ENCODE peak calls at places on chromosome 7, in seven cellular contexts. Z is tibial nerve, J is AG04449, N is fibroblast of pulmonary artery, I is astrocyte, L is neural progenitor cell, F is IMR-90. V is an unnamed sample.

GRCh38 chr7:120436487-120437060 is 163.6 kb downstream of the KCND2 start:
- DNase-seq in N (no peak), L (no peak), I (no peak), J (no peak), F (no peak), Z (no peak), V (no peak)

GRCh38 chr7:5692845-5693278 is 88.6 kb downstream of the RNF216 start:
- DNase-seq in J (no peak), N (peak; percentile 81), I (peak; percentile 70), F (peak; percentile 82), L (no peak), Z (no peak), V (peak; percentile 60)

GRCh38 chr7:128835790-128836641 is 5.8 kb downstream of the FLNC start:
- DNase-seq in L (no peak), I (peak; percentile 69), Z (no peak), J (no peak), N (peak; percentile 61), F (peak; percentile 66), V (peak; percentile 65)

GRCh38 chr7:149871576-149871975 is 2.2 kb upstream of the ATP6V0E2 start:
- DNase-seq in L (no peak), J (no peak), Z (no peak), F (no peak), I (no peak), N (no peak), V (no peak)

GRCh38 chr7:96508371-96508770 is 186.5 kb upstream of the SLC25A13 start:
- DNase-seq in F (no peak), L (no peak), Z (no peak), J (no peak), I (no peak), N (peak; percentile 3), V (peak; percentile 48)

GRCh38 chr7:29345590-29345989 is 151.0 kb downstream of the CHN2 start:
- DNase-seq in F (no peak), J (no peak), L (peak; percentile 71), N (peak; percentile 45), Z (no peak), I (no peak), V (peak; percentile 40)

GRCh38 chr7:95611224-95611623 is 14.9 kb upstream of the PDK4 start:
- DNase-seq in N (no peak), Z (no peak), I (no peak), F (no peak), L (no peak), J (no peak), V (no peak)

GRCh38 chr7:20778063-20778721 is 8.5 kb downstream of the SP8 start:
- DNase-seq in N (peak; percentile 35), F (no peak), I (no peak), Z (no peak), J (no peak), L (peak; percentile 94), V (no peak)

GRCh38 chr7:135392701-135393100 is 117.2 kb downstream of the CNOT4 start:
- DNase-seq in I (no peak), N (no peak), J (no peak), F (no peak), Z (no peak), L (no peak), V (no peak)

GRCh38 chr7:1987084-1987535 is 245.6 kb downstream of the MAD1L1 start:
- DNase-seq in L (no peak), F (no peak), N (no peak), J (no peak), I (no peak), Z (no peak), V (no peak)

GRCh38 chr7:93622036-93622714 is 47.7 kb upstream of the CALCR start:
- DNase-seq in L (peak; percentile 57), N (peak; percentile 50), J (no peak), I (peak; percentile 8), F (peak; percentile 8), Z (no peak), V (peak; percentile 24)
- TF ChIP-seq CTCF in L (peak; percentile 57), N (peak; percentile 53), J (peak; percentile 42), I (peak; percentile 36), F (peak; percentile 27), Z (no peak), V (peak; percentile 55)

GRCh38 chr7:47763063-47763974 is 181.4 kb upstream of the TNS3 start:
- DNase-seq in Z (peak; percentile 65), F (peak; percentile 96), N (peak; percentile 53), L (peak; percentile 62), J (no peak), I (peak; percentile 91), V (peak; percentile 84)
- H3K4me3 ChIP-seq in Z (no peak overlapping the region), F (no peak overlapping the region), N (no peak overlapping the region), L (no peak overlapping the region), J (no peak overlapping the region), I (no peak overlapping the region), V (no peak overlapping the region)

GRCh38 chr7:142420554-142421362 is 162.9 kb upstream of the PRSS58 start:
- DNase-seq in L (peak; percentile 41), I (peak; percentile 18), J (no peak), F (peak; percentile 57), Z (no peak), N (peak; percentile 13), V (peak; percentile 16)
- TF ChIP-seq CTCF in L (peak; percentile 33), I (peak; percentile 39), J (peak; percentile 75), F (peak; percentile 76), Z (no peak), N (peak; percentile 33), V (peak; percentile 34)

DNA sequence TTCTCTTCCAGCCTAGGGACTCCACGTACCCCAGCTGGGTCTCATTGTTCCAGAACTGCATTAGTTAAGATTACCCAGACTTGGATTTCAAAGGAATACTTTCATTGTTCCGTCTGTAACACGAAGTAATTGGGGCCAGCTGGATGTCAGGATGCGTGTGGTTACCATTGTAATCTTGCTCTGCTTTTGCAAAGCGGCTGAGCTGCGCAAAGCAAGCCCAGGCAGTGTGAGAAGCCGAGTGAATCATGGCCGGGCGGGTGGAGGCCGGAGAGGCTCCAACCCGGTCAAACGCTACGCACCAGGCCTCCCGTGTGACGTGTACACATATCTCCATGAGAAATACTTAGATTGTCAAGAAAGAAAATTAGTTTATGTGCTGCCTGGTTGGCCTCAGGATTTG is 21.0 kb downstream of the LRRC17 start:
- DNase-seq in I (peak; percentile 96), Z (no peak), F (peak; percentile 97), J (peak; percentile 80), N (peak; percentile 99), L (peak; percentile 94), V (peak; percentile 100)
- H3K4me3 ChIP-seq in I (no peak overlapping the region), Z (no peak overlapping the region), F (no peak overlapping the region), J (no peak overlapping the region), N (no peak overlapping the region), L (peak overlapping the region; percentile 2), V (no peak overlapping the region)

GRCh38 chr7:88358881-88359280 is 52.2 kb upstream of the STEAP4 start:
- DNase-seq in F (no peak), J (no peak), I (no peak), L (no peak), Z (no peak), N (no peak), V (no peak)

GRCh38 chr7:88357794-88358533 is 51.3 kb upstream of the STEAP4 start:
- DNase-seq in N (peak; percentile 16), F (no peak), Z (no peak), L (no peak), I (no peak), J (no peak), V (peak; percentile 9)

GRCh38 chr7:88361357-88361756 is 54.7 kb upstream of the STEAP4 start:
- DNase-seq in L (no peak), Z (no peak), I (no peak), F (no peak), J (no peak), N (no peak), V (no peak)

GRCh38 chr7:88357295-88357694 is 50.6 kb upstream of the STEAP4 start:
- DNase-seq in L (no peak), N (peak; percentile 30), F (no peak), Z (no peak), J (no peak), I (peak; percentile 6), V (peak; percentile 14)

DNA sequence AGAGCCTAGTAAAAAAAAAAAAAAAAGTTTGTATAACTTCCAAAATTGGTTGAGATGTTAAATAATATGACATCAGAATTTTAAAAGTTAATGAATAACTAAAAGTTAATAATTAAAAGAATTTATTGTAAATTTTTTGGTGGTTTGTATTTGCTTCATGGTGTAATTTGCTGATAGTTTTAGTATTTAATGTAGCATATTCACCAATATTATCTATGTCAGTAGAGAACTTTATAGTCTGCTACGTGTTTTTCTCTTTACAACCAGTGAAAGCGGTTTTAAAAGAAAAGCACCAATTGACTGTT is 51.8 kb upstream of the STEAP4 start:
- DNase-seq in F (no peak), N (no peak), I (no peak), L (no peak), J (no peak), Z (no peak), V (no peak)
- TF ChIP-seq CTCF in F (no peak), N (no peak), I (no peak), L (no peak), J (no peak), Z (no peak), V (no peak)